ENCODE peak calls at places on chromosome 9, in four cellular contexts. One of them, this sample, is unnamed.

GRCh38 chr9:36725777-36726356 is 153.2 kb downstream of the MELK start:
- DNase-seq in omental fat pad: no peak
- DNase-seq in kidney: no peak
- DNase-seq in heart right ventricle: no peak
- DNase-seq in this sample: no peak

GRCh38 chr9:16247188-16247875 is 623.1 kb downstream of the BNC2 start:
- DNase-seq in heart right ventricle: no peak
- DNase-seq in kidney: no peak
- DNase-seq in omental fat pad: no peak
- DNase-seq in this sample: no peak

GRCh38 chr9:109907400-109907799 is 127.4 kb downstream of the PALM2AKAP2 start:
- DNase-seq in omental fat pad: no peak
- DNase-seq in heart right ventricle: peak; percentile 40
- DNase-seq in kidney: no peak
- DNase-seq in this sample: no peak

GRCh38 chr9:18743976-18744375 is 270.0 kb downstream of the ADAMTSL1 start:
- DNase-seq in omental fat pad: no peak
- DNase-seq in kidney: no peak
- DNase-seq in heart right ventricle: no peak
- DNase-seq in this sample: no peak

GRCh38 chr9:109989296-109989695 is 209.3 kb downstream of the PALM2AKAP2 start:
- DNase-seq in heart right ventricle: no peak
- DNase-seq in omental fat pad: no peak
- DNase-seq in kidney: no peak
- DNase-seq in this sample: no peak

GRCh38 chr9:127574089-127574921 is 37.8 kb upstream of the STXBP1 start:
- DNase-seq in kidney: peak; percentile 86
- DNase-seq in heart right ventricle: no peak
- DNase-seq in omental fat pad: no peak
- DNase-seq in this sample: no peak

GRCh38 chr9:20226345-20226744 is 396.0 kb downstream of the MLLT3 start:
- DNase-seq in heart right ventricle: no peak
- DNase-seq in omental fat pad: no peak
- DNase-seq in kidney: no peak
- DNase-seq in this sample: no peak

GRCh38 chr9:116713266-116713665 is 26.2 kb downstream of the TRIM32 start:
- DNase-seq in kidney: no peak
- DNase-seq in heart right ventricle: no peak
- DNase-seq in omental fat pad: no peak
- DNase-seq in this sample: no peak

GRCh38 chr9:34685591-34685990 is 5.5 kb downstream of the CCL19 start:
- DNase-seq in omental fat pad: no peak
- DNase-seq in kidney: no peak
- DNase-seq in heart right ventricle: no peak
- DNase-seq in this sample: no peak

GRCh38 chr9:75083188-75083976 is 4.6 kb downstream of the NMRK1 start:
- DNase-seq in omental fat pad: no peak
- DNase-seq in kidney: peak; percentile 77
- DNase-seq in heart right ventricle: peak; percentile 21
- DNase-seq in this sample: no peak

GRCh38 chr9:128190516-128191405 is 611 bp downstream of the CIZ1 start:
- DNase-seq in kidney: peak; percentile 73
- DNase-seq in omental fat pad: no peak
- DNase-seq in heart right ventricle: peak; percentile 16
- DNase-seq in this sample: no peak

GRCh38 chr9:76136986-76137385 is 246.5 kb downstream of the PCSK5 start:
- DNase-seq in omental fat pad: no peak
- DNase-seq in heart right ventricle: no peak
- DNase-seq in kidney: no peak
- DNase-seq in this sample: no peak

GRCh38 chr9:19199012-19199411 is 31.5 kb upstream of the DENND4C start:
- DNase-seq in heart right ventricle: no peak
- DNase-seq in omental fat pad: no peak
- DNase-seq in kidney: no peak
- DNase-seq in this sample: no peak

GRCh38 chr9:126386088-126386487 is 59.5 kb downstream of the MVB12B start:
- DNase-seq in heart right ventricle: no peak
- DNase-seq in kidney: peak; percentile 6
- DNase-seq in omental fat pad: no peak
- DNase-seq in this sample: no peak

GRCh38 chr9:8070779-8071444 is 271.3 kb upstream of the DMAC1 start:
- DNase-seq in kidney: peak; percentile 57
- DNase-seq in heart right ventricle: no peak
- DNase-seq in omental fat pad: no peak
- DNase-seq in this sample: no peak

GRCh38 chr9:68914751-68915150 is 99.2 kb downstream of the PRKACG start:
- DNase-seq in heart right ventricle: no peak
- DNase-seq in omental fat pad: no peak
- DNase-seq in kidney: no peak
- DNase-seq in this sample: no peak

GRCh38 chr9:83422512-83422911 is 115.7 kb downstream of the FRMD3 start:
- DNase-seq in heart right ventricle: no peak
- DNase-seq in kidney: no peak
- DNase-seq in omental fat pad: no peak
- DNase-seq in this sample: no peak

GRCh38 chr9:111630182-111631070 is 708 bp upstream of the DNAJC25 start:
- DNase-seq in heart right ventricle: no peak
- DNase-seq in kidney: no peak
- DNase-seq in omental fat pad: no peak
- DNase-seq in this sample: no peak

GRCh38 chr9:109793196-109793595 is 13.2 kb downstream of the PALM2AKAP2 start:
- DNase-seq in kidney: no peak
- DNase-seq in omental fat pad: no peak
- DNase-seq in heart right ventricle: no peak
- DNase-seq in this sample: no peak

GRCh38 chr9:68560131-68560844 is 19.6 kb upstream of the TMEM252 start:
- DNase-seq in omental fat pad: no peak
- DNase-seq in kidney: peak; percentile 84
- DNase-seq in heart right ventricle: peak; percentile 39
- DNase-seq in this sample: peak; percentile 36

GRCh38 chr9:70406446-70406862 is 8.0 kb downstream of the KLF9 start:
- DNase-seq in kidney: no peak
- DNase-seq in heart right ventricle: no peak
- DNase-seq in omental fat pad: no peak
- DNase-seq in this sample: no peak

GRCh38 chr9:131641618-131642495 is 96.5 kb downstream of the PRRT1B start:
- DNase-seq in kidney: peak; percentile 89
- DNase-seq in heart right ventricle: no peak
- DNase-seq in omental fat pad: no peak
- DNase-seq in this sample: no peak

GRCh38 chr9:130394320-130394719 is 50.4 kb upstream of the ASS1 start:
- DNase-seq in omental fat pad: no peak
- DNase-seq in heart right ventricle: no peak
- DNase-seq in kidney: no peak
- DNase-seq in this sample: no peak

GRCh38 chr9:95363051-95363841 is 45.7 kb upstream of the FANCC start:
- DNase-seq in kidney: no peak
- DNase-seq in heart right ventricle: no peak
- DNase-seq in omental fat pad: no peak
- DNase-seq in this sample: no peak

GRCh38 chr9:36040271-36040925 is 3.7 kb downstream of the RECK start:
- DNase-seq in omental fat pad: no peak
- DNase-seq in heart right ventricle: no peak
- DNase-seq in kidney: no peak
- DNase-seq in this sample: no peak

DNA sequence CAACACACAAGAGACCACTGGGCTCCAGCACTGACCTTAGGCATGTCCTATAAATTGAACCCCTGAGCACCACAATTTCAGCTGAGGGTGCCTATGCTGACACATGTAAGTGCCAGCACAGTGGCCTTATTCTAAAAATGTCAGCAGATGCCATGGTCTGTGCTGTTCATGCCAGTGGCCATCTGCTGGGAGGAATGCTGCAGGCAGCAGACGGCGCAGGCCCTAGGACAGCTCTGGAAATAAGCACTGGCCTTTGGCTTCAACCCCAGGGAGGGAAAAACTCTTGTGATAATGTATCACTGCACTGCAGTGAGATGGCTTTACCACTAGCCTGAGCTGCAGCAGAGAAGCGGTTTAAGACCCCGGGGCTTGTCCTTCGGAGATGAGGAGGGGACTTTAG is 98.5 kb downstream of the SYK start:
- DNase-seq in omental fat pad: no peak
- DNase-seq in kidney: no peak
- DNase-seq in heart right ventricle: peak; percentile 48
- DNase-seq in this sample: no peak
- TF ChIP-seq CTCF in omental fat pad: no peak
- TF ChIP-seq CTCF in kidney: no peak
- TF ChIP-seq CTCF in heart right ventricle: peak; percentile 39
- TF ChIP-seq CTCF in this sample: no peak

GRCh38 chr9:89352874-89353649 is 34.8 kb downstream of the SECISBP2 start:
- DNase-seq in heart right ventricle: no peak
- DNase-seq in omental fat pad: no peak
- DNase-seq in kidney: no peak
- DNase-seq in this sample: no peak
- TF ChIP-seq CTCF in heart right ventricle: no peak
- TF ChIP-seq CTCF in omental fat pad: no peak
- TF ChIP-seq CTCF in kidney: no peak
- TF ChIP-seq CTCF in this sample: no peak

GRCh38 chr9:133955821-133956411 is 36.2 kb downstream of the VAV2 start:
- DNase-seq in omental fat pad: no peak
- DNase-seq in kidney: peak; percentile 84
- DNase-seq in heart right ventricle: no peak
- DNase-seq in this sample: no peak
- TF ChIP-seq CTCF in omental fat pad: no peak
- TF ChIP-seq CTCF in kidney: no peak
- TF ChIP-seq CTCF in heart right ventricle: no peak
- TF ChIP-seq CTCF in this sample: no peak

DNA sequence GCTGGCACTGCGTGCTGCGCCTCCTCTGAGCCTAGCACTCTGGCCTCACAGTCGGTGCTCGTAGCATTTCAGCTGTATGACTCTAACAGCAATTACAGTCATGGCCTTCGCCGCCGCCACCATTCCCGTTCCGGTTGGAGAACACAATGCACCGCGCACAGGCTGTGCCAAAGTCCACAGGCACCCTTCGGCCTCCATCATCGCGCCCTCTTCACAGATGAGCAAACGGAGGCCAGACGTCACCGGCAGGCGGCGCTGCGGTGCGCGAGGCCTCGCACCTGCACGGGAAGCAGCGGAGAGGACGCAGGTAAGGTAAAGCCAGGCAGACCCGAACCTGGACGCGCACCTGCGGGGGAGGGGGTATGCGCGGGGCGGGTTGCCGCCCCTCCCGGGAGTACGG is 128.9 kb downstream of the BARX1 start:
- DNase-seq in kidney: no peak
- DNase-seq in omental fat pad: no peak
- DNase-seq in heart right ventricle: no peak
- DNase-seq in this sample: peak; percentile 16
- TF ChIP-seq CTCF in kidney: peak; percentile 26
- TF ChIP-seq CTCF in omental fat pad: no peak
- TF ChIP-seq CTCF in heart right ventricle: no peak
- TF ChIP-seq CTCF in this sample: no peak

GRCh38 chr9:137028013-137028280 is at the start of gene ABCA2:
- DNase-seq in omental fat pad: no peak
- DNase-seq in kidney: no peak
- DNase-seq in heart right ventricle: no peak
- DNase-seq in this sample: peak; percentile 34

GRCh38 chr9:137030528-137030927 is 1.4 kb downstream of the FUT7 start:
- DNase-seq in omental fat pad: no peak
- DNase-seq in kidney: no peak
- DNase-seq in heart right ventricle: peak; percentile 48
- DNase-seq in this sample: peak; percentile 52

GRCh38 chr9:137028281-137029057 is 432 bp upstream of the ABCA2 start:
- DNase-seq in omental fat pad: no peak
- DNase-seq in heart right ventricle: peak; percentile 77
- DNase-seq in kidney: no peak
- DNase-seq in this sample: peak; percentile 77

GRCh38 chr9:137030006-137030405 is 1.9 kb downstream of the FUT7 start:
- DNase-seq in kidney: no peak
- DNase-seq in omental fat pad: no peak
- DNase-seq in heart right ventricle: no peak
- DNase-seq in this sample: no peak

DNA sequence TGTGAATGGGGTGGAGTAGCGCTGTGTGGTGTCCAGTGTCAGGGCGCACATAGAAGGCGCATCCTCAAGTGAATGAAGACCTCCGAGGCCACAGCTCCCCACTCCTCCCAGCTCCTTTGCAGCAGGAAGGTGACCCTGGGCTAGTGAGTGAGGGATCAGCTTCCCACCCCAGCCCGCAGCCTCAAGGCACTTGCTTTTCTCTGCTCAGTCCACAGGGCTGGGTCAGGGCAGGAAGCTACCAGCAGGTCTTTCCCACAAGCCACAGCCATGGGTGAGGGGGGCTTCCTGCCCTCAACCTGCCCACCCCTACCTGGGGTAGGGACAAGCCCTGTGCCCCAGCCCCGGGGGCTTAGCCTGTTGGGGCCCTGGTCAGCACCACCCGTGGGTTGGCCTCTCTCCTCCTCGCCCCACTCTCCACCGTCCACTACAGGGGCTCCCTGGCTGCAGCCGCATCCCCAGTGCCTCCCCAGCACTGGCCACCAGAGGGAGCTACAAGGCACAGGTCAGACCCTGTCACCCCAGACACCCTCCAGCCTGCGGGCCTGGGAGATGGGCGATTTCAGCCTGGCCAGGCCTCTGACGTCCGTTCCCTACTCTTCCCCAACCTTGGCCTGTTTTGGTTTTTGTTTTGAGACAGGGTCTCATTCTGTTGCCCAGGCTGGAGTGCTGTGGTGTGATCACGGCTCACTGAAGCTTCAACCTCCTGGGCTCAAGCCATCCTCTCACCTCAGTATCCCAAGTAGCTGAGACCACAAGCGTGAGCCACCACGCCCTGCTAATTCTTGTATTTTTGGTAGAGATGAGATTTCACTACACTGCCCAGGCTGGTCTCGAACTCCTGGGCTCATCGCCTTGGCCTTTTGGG is 1.3 kb upstream of the ABCA2 start:
- DNase-seq in kidney: peak; percentile 91
- DNase-seq in heart right ventricle: peak; percentile 88
- DNase-seq in omental fat pad: peak; percentile 74
- DNase-seq in this sample: peak; percentile 76
- TF ChIP-seq CTCF in kidney: peak; percentile 76
- TF ChIP-seq CTCF in heart right ventricle: peak; percentile 82
- TF ChIP-seq CTCF in omental fat pad: peak; percentile 61
- TF ChIP-seq CTCF in this sample: peak; percentile 36

GRCh38 chr9:88313364-88314220 is 74.7 kb upstream of the SPIN1 start:
- DNase-seq in kidney: no peak
- DNase-seq in heart right ventricle: no peak
- DNase-seq in omental fat pad: no peak
- DNase-seq in this sample: no peak
- TF ChIP-seq CTCF in kidney: no peak
- TF ChIP-seq CTCF in heart right ventricle: no peak
- TF ChIP-seq CTCF in omental fat pad: no peak
- TF ChIP-seq CTCF in this sample: no peak

GRCh38 chr9:108412755-108413154 is 443.0 kb downstream of the ACTL7B start:
- DNase-seq in kidney: no peak
- DNase-seq in omental fat pad: no peak
- DNase-seq in heart right ventricle: no peak
- DNase-seq in this sample: no peak
- TF ChIP-seq CTCF in kidney: no peak
- TF ChIP-seq CTCF in omental fat pad: no peak
- TF ChIP-seq CTCF in heart right ventricle: no peak
- TF ChIP-seq CTCF in this sample: no peak

This sample was measured in activated B cell treated with CpG ODN at 0.5 μM for 24 hours.